ENCODE peak calls at places on chromosomes 1 and 21, in seven cellular contexts. G is ureter; N is nucleus accumbens; H is thoracic aorta; B is RPMI7951; T is brain microvascular endothelial cell; U is stimulated activated CD4-positive, alpha-beta T cell treated with anti-CD3 and anti-CD28 coated beads, Interleukin-15, amount 100 ng/mL, for 1 hour. M is an unnamed sample.

GRCh38 chr1:172487550-172487949 is 43.7 kb upstream of the PIGC start:
- DNase-seq in B (no peak), H (no peak), U (no peak), N (no peak), G (no peak), T (no peak), M (no peak)

GRCh38 chr1:36609241-36610027 is 126.7 kb upstream of the CSF3R start:
- DNase-seq in B (peak; percentile 49), G (no peak), N (peak; percentile 10), H (no peak), T (peak; percentile 34), U (no peak), M (peak; percentile 43)

GRCh38 chr1:92749024-92749634 is 35.8 kb downstream of the EVI5 start:
- DNase-seq in B (peak; percentile 67), U (no peak), H (no peak), N (peak; percentile 1), T (peak; percentile 49), G (no peak), M (peak; percentile 46)

GRCh38 chr1:110412576-110412975 is 5.1 kb upstream of the LAMTOR5 start:
- DNase-seq in G (peak; percentile 74), B (peak; percentile 69), H (no peak), U (peak; percentile 16), T (peak; percentile 55), N (peak; percentile 30), M (peak; percentile 71)

GRCh38 chr1:3188150-3188971 is 119.4 kb downstream of the PRDM16 start:
- DNase-seq in N (no peak), G (no peak), T (no peak), B (no peak), H (no peak), U (no peak), M (no peak)

GRCh38 chr21:41250519-41250918 is 66.1 kb upstream of the FAM3B start:
- DNase-seq in N (no peak), H (no peak), G (no peak), T (no peak), U (no peak), B (peak; percentile 62), M (no peak)

GRCh38 chr1:169484683-169485426 is 889 bp downstream of the SLC19A2 start:
- DNase-seq in H (no peak), G (peak; percentile 61), B (peak; percentile 50), U (no peak), T (peak; percentile 70), N (no peak), M (peak; percentile 47)

GRCh38 chr21:17512245-17513213 is at the start of gene CXADR:
- DNase-seq in B (peak; percentile 64), G (peak; percentile 85), T (no peak), H (no peak), N (peak; percentile 75), U (peak; percentile 53), M (peak; percentile 76)

GRCh38 chr1:156886583-156887302 is 6.8 kb upstream of the PEAR1 start:
- DNase-seq in T (no peak), B (no peak), U (no peak), N (no peak), H (no peak), G (no peak), M (no peak)

GRCh38 chr1:186187601-186188000 is 187.5 kb downstream of the TPR start:
- DNase-seq in N (no peak), H (no peak), G (no peak), U (no peak), B (peak; percentile 63), T (no peak), M (no peak)

GRCh38 chr1:10189659-10190058 is 20.7 kb upstream of the KIF1B start:
- DNase-seq in N (no peak), G (no peak), U (no peak), B (no peak), H (no peak), T (no peak), M (no peak)

GRCh38 chr1:226986496-226987178 is 46.5 kb downstream of the COQ8A start:
- DNase-seq in B (no peak), T (no peak), H (no peak), G (no peak), N (no peak), U (no peak), M (no peak)

GRCh38 chr1:18886003-18886335 is 16.4 kb downstream of the ALDH4A1 start:
- DNase-seq in H (no peak), G (no peak), T (no peak), U (no peak), B (peak; percentile 20), N (no peak), M (no peak)

GRCh38 chr1:193927550-193927949 is 741.1 kb upstream of the B3GALT2 start:
- DNase-seq in B (no peak), T (no peak), U (no peak), H (no peak), N (no peak), G (no peak), M (no peak)

GRCh38 chr1:31523012-31523411 is 53.3 kb upstream of the TINAGL1 start:
- DNase-seq in B (peak; percentile 21), U (no peak), N (no peak), T (no peak), G (no peak), H (no peak), M (no peak)

GRCh38 chr1:25697426-25698220 is 81.0 kb downstream of the MAN1C1 start:
- DNase-seq in U (no peak), H (no peak), T (no peak), B (no peak), N (no peak), G (no peak), M (no peak)

GRCh38 chr1:65509912-65510680 is 89.6 kb downstream of the LEPR start:
- DNase-seq in N (no peak), B (peak; percentile 52), H (no peak), T (peak; percentile 56), G (no peak), U (no peak), M (no peak)

GRCh38 chr1:119799599-119800177 is 11.6 kb downstream of the REG4 start:
- DNase-seq in B (no peak), U (no peak), N (no peak), H (no peak), G (no peak), T (no peak), M (no peak)

GRCh38 chr1:228459091-228459993 is 27.8 kb upstream of the RNF187 start:
- DNase-seq in G (peak; percentile 69), H (no peak), N (no peak), U (no peak), B (peak; percentile 77), T (peak; percentile 79), M (peak; percentile 76)

GRCh38 chr1:64295566-64295965 is 92.1 kb downstream of the UBE2U start:
- DNase-seq in G (no peak), T (no peak), B (no peak), U (no peak), N (no peak), H (no peak), M (no peak)

GRCh38 chr1:155079487-155080249 is 1.0 kb downstream of the EFNA3 start:
- DNase-seq in U (no peak), H (no peak), B (no peak), T (no peak), G (no peak), N (no peak), M (no peak)

GRCh38 chr1:11052839-11053757 is 6.1 kb upstream of the MASP2 start:
- DNase-seq in T (no peak), G (no peak), B (no peak), N (no peak), U (no peak), H (no peak), M (no peak)

GRCh38 chr1:231171623-231172197 is 9.9 kb downstream of the TRIM67 start:
- DNase-seq in B (no peak), N (no peak), H (no peak), U (no peak), G (no peak), T (no peak), M (no peak)

M was measured in activated CD4-positive, alpha-beta memory T cell treated with anti-CD3 and anti-CD28 coated beads, Interleukin-2, amount 10 ng/mL, durations not matched to agents 7 days and 5 days.